ENCODE peak calls at places on chromosomes 1 and 21, in five cellular contexts. Q is fibroblast of lung; W is LoVo; L is foreskin fibroblast; J is CD4-positive, alpha-beta T cell. A is an unnamed sample.

GRCh38 chr1:215526147-215526845 is 40.8 kb upstream of the KCTD3 start:
- DNase-seq in Q (peak), W (peak), L (peak), J (no peak), A (peak)

GRCh38 chr1:151799179-151800022 is 5.8 kb downstream of the LINGO4 start:
- DNase-seq in Q (no peak), W (no peak), L (no peak), J (no peak), A (no peak)

GRCh38 chr1:44707112-44707881 is 23.7 kb downstream of the RNU5D-1 start:
- DNase-seq in Q (peak), W (peak), L (peak), J (no peak), A (peak)

GRCh38 chr21:38359090-38359489 is 102.3 kb downstream of the KCNJ15 start:
- DNase-seq in Q (no peak), W (no peak), L (no peak), J (no peak), A (no peak)

GRCh38 chr1:54132485-54132884 is 20.3 kb downstream of the CDCP2 start:
- DNase-seq in Q (peak), W (no peak), L (no peak), J (no peak), A (no peak)

GRCh38 chr1:113109908-113110554 is 37.0 kb downstream of the LRIG2 start:
- DNase-seq in Q (peak), W (no peak), L (peak), J (no peak), A (peak)

GRCh38 chr1:25610822-25611630 is 5.6 kb upstream of the MAN1C1 start:
- DNase-seq in Q (no peak), W (no peak), L (no peak), J (no peak), A (peak)

GRCh38 chr1:149942207-149942606 is 5.5 kb upstream of the MTMR11 start:
- DNase-seq in Q (peak), W (no peak), L (no peak), J (no peak), A (peak)

GRCh38 chr21:21018841-21019240 is 20.6 kb downstream of the NCAM2 start:
- DNase-seq in Q (peak), W (no peak), L (no peak), J (no peak), A (peak)

GRCh38 chr1:222817529-222817928 is 2.7 kb downstream of the DISP1 start:
- DNase-seq in Q (peak), W (peak), L (peak), J (no peak), A (peak)

GRCh38 chr21:42652527-42653491 is 612 bp upstream of the PDE9A start:
- DNase-seq in Q (peak), W (peak), L (peak), J (no peak), A (peak)

GRCh38 chr1:150127868-150128267 is 21.8 kb upstream of the PLEKHO1 start:
- DNase-seq in Q (peak), W (no peak), L (no peak), J (no peak), A (no peak)

GRCh38 chr1:44454704-44455103 is 49.6 kb downstream of the RNF220 start:
- DNase-seq in Q (no peak), W (no peak), L (no peak), J (no peak), A (no peak)

GRCh38 chr21:15557925-15558324 is 171.9 kb upstream of the USP25 start:
- DNase-seq in Q (no peak), W (no peak), L (no peak), J (no peak), A (no peak)

GRCh38 chr1:177569476-177569875 is 398.7 kb downstream of the BRINP2 start:
- DNase-seq in Q (peak), W (no peak), L (no peak), J (no peak), A (peak)